ENCODE peak calls at places on chromosomes 16 and 17, in ten cellular contexts. L is hepatocyte, K is psoas muscle, P is prostate gland, Q is heart right ventricle, G is ascending aorta, E is kidney, U is PC-3, F is transverse colon, X is body of pancreas. T is an unnamed sample. For H3K4me1, the result is how much of the 10 kb centered on the place peaks cover.

GRCh38 chr17:65742433-65743312 is 181.2 kb upstream of the AXIN2 start:
- DNase-seq in U (peak), P (no peak), X (peak), E (no peak), Q (no peak), G (no peak), L (no peak), F (no peak), K (no peak), T (no peak)

GRCh38 chr17:29835438-29836351 is 94.3 kb downstream of the SSH2 start:
- DNase-seq in G (no peak), X (no peak), L (no peak), P (no peak), U (peak), K (no peak), F (peak), E (no peak), Q (no peak), T (no peak)

GRCh38 chr17:48451489-48451888 is 21.5 kb upstream of the SKAP1 start:
- DNase-seq in X (no peak), P (no peak), E (no peak), L (no peak), G (no peak), Q (no peak), K (no peak), U (no peak), F (no peak), T (no peak)

GRCh38 chr17:7294614-7295153 is at the start of gene YBX2:
- DNase-seq in U (peak), E (peak), P (peak), X (peak), K (peak), Q (peak), F (peak), L (peak), G (no peak), T (peak)

GRCh38 chr16:11851301-11852091 is at the start of gene RSL1D1:
- DNase-seq in K (peak), Q (peak), X (peak), E (peak), U (peak), G (peak), F (peak), L (peak), P (peak), T (peak)

GRCh38 chr16:17921357-17921978 is 415.1 kb downstream of the NPIPA8 start:
- DNase-seq in U (peak), K (no peak), X (peak), P (peak), Q (no peak), G (no peak), F (peak), L (peak), E (no peak), T (peak)

GRCh38 chr16:22291020-22291419 is 6.2 kb upstream of the POLR3E start:
- DNase-seq in X (no peak), P (no peak), U (no peak), K (no peak), F (no peak), G (no peak), Q (no peak), E (no peak), L (no peak), T (no peak)

GRCh38 chr17:39027440-39028035 is 60.3 kb upstream of the FBXO47 start:
- DNase-seq in X (no peak), F (peak), Q (peak), L (peak), E (no peak), K (no peak), U (no peak), P (no peak), G (no peak), T (no peak)

GRCh38 chr17:20051624-20052023 is 42.5 kb downstream of the SPECC1 start:
- DNase-seq in K (no peak), G (no peak), Q (no peak), F (no peak), L (no peak), X (no peak), U (peak), P (no peak), E (no peak), T (no peak)

GRCh38 chr17:64736804-64737492 is 74.8 kb upstream of the SMURF2 start:
- DNase-seq in L (peak), F (peak), U (peak), K (no peak), P (peak), G (no peak), E (no peak), X (peak), Q (no peak), T (peak)

GRCh38 chr16:57224651-57225335 is 20.3 kb upstream of the ARL2BP start:
- DNase-seq in K (no peak), L (no peak), P (no peak), U (no peak), E (no peak), G (no peak), X (no peak), F (no peak), Q (no peak), T (no peak)
- H3K4me1 ChIP-seq in K (under half), L (under half), P (under half), U (under half), E (under half), G (under half), X (under half), F (under half), Q (under half), T (under half)

GRCh38 chr16:89700649-89701424 is 668 bp downstream of the SPATA2L start:
- DNase-seq in E (peak), P (peak), G (no peak), Q (no peak), F (peak), U (peak), L (peak), K (peak), X (peak), T (peak)
- TF ChIP-seq CTCF in E (peak), P (peak), G (peak), Q (no peak), F (no peak), U (no peak), L (peak), K (no peak), X (no peak), T (no peak)

DNA sequence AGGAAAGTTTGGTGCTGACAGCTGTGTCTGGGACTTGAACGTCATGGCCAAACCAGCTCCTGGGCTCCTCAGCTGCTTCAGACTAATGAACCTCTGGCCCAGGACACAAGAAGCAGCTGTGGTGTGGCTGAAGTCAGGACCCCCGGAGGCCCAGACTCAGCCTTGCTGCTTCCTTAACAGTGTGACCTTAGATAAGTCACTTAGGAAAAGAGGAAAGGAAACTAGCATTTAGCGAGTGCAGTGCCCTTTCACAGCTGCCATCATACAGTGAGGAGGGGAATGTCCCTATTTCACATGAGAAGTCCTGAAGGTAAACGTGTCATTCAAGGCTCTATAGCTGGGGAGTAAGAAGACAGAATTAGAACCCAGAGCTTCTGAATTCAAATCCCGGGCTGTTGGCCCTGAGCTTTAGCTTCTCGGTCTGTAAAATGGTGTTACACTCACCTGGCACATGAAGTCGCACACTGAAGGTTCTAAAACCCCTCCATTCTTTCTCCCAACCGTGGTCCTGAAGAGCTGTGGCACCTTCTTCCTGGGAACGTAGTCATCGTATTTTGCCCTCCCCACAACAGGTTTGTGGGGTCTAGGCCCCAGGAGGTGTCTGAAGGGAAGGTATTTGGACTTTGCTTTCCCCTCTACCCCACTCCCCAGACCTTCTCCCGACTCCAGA is 910 bp upstream of the RAMP2 start:
- DNase-seq in K (no peak), X (no peak), P (no peak), F (no peak), E (no peak), G (no peak), L (no peak), Q (no peak), U (no peak), T (no peak)
- H3K4me3 ChIP-seq in K (peak), X (no peak), P (peak), F (peak), E (no peak), G (peak), L (no peak), Q (peak), U (no peak), T (no peak)

GRCh38 chr16:84592718-84593117 is 25.2 kb downstream of the COTL1 start:
- DNase-seq in L (no peak), X (no peak), P (no peak), K (peak), Q (no peak), G (no peak), E (no peak), F (no peak), U (no peak), T (no peak)

GRCh38 chr16:84593825-84594724 is 23.8 kb downstream of the COTL1 start:
- DNase-seq in G (no peak), Q (no peak), X (peak), E (no peak), K (peak), L (no peak), U (no peak), P (no peak), F (peak), T (peak)

GRCh38 chr16:84585886-84586285 is 32.0 kb downstream of the COTL1 start:
- DNase-seq in Q (no peak), L (no peak), P (no peak), G (no peak), E (peak), U (no peak), K (peak), X (no peak), F (no peak), T (no peak)

GRCh38 chr16:84588991-84589390 is 28.9 kb downstream of the COTL1 start:
- DNase-seq in Q (no peak), X (no peak), U (no peak), L (no peak), P (no peak), F (no peak), E (no peak), G (no peak), K (peak), T (no peak)

DNA sequence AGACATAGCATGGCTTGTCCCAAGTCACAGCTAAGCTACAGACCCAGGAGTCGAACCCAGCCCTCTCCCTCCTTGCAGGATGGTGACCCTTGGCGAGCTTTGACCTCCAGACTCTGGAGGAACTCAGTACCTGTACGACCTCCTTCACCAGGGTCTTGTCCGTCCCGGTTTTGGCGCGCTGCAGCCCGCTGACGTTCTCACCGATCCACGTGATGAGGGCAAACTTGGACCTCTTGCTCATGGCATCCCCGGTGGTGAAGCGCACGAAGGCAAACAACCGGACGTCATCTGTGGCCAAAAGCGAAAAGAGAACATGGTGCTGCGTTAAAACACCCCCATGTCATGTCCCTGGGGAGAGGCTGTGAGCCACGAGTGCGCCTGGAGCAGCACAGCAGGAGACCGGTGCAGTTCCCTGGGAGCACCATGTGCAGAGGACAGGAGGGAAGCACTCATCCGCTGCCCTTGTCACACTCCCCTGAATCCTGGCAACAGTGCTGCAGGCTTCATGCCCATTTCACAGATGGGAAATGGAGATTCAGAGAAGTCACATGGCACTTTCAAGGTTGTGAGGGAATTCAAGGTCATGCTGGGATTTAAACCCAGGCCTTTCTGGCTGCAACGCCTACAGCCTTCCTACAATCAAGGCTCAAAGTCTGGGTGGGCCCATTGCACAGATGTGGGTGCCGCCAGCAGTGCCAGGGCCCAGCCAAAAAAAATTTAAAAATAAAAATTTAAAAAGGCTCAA is 27.7 kb downstream of the COTL1 start:
- DNase-seq in F (no peak), E (no peak), Q (no peak), U (no peak), P (no peak), L (no peak), G (no peak), K (peak), X (no peak), T (no peak)
- H3K4me1 ChIP-seq in F (under half), E (under half), Q (under half), U (under half), P (under half), L (under half), G (under half), K (under half), X (under half), T (under half)

DNA sequence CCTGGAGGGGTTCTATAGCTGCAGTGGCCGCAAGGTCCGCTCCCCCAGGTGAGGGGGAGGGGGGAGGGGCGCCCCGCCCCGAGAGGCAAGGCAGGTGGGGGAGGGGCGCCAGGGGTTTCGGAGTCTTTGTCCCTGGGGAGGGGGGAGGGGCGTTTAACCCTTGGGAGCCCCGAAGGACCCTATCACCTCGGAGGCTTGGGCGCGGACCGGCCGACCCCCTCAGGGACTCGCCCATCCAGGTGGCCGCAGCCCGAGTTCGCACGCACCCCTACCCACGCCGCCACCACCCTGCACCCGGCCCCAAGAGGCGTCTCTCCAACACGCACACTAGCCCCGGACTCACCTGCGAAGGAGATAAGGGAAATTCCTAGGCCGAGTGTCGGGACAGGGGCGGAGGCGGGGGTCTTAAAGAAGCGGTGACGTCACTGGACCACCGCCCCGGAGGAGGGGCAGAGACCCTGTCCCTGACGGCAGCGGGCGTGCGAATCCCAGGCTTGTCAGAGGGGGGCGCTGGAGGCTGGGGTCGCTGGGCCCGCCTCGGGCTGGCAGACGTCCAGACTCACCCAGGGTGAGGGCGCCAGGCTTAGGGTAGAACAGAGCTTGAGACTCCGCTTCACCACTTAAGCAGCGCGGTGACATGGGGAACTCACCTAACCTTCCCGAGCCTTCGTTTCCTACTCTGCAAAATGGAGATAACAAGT is at the start of gene CLDN6:
- DNase-seq in E (no peak), F (peak), K (no peak), Q (no peak), P (no peak), U (no peak), L (peak), X (no peak), G (no peak), T (peak)
- TF ChIP-seq CTCF in E (no peak), F (no peak), K (peak), Q (peak), P (no peak), U (peak), L (peak), X (no peak), G (no peak), T (no peak)

GRCh38 chr16:57299719-57300386 is 15.4 kb upstream of the PLLP start:
- DNase-seq in F (peak), U (peak), L (peak), G (peak), X (peak), K (peak), P (peak), E (peak), Q (peak), T (peak)

GRCh38 chr16:57299009-57299718 is 14.7 kb upstream of the PLLP start:
- DNase-seq in Q (peak), K (no peak), X (no peak), F (peak), E (peak), P (no peak), G (peak), L (peak), U (peak), T (peak)

GRCh38 chr16:57300387-57301125 is 16.1 kb upstream of the PLLP start:
- DNase-seq in L (peak), X (peak), Q (peak), G (peak), E (peak), P (peak), F (peak), U (peak), K (peak), T (peak)

GRCh38 chr16:57303021-57303909 is 18.8 kb upstream of the PLLP start:
- DNase-seq in G (peak), U (no peak), P (no peak), Q (no peak), X (no peak), E (no peak), F (no peak), L (no peak), K (no peak), T (no peak)

GRCh38 chr16:57301126-57301817 is 16.8 kb upstream of the PLLP start:
- DNase-seq in L (no peak), U (no peak), K (peak), P (no peak), X (no peak), G (peak), E (peak), F (no peak), Q (no peak), T (peak)
- H3K4me3 ChIP-seq in L (no peak), U (peak), K (peak), P (no peak), X (no peak), G (no peak), E (no peak), F (no peak), Q (no peak), T (no peak)